ENCODE peak calls at places on chromosomes 11 and 22, in six cellular contexts. F is psoas muscle; N is thoracic aorta; I is spleen; R is CD4-positive, CD25-positive, alpha-beta regulatory T cell; Z is cardiac muscle cell. Q is an unnamed sample. For H3K4me1, the result is how much of the 10 kb centered on the place peaks cover.

GRCh38 chr11:14702760-14703159 is 59.2 kb downstream of the PDE3B start:
- DNase-seq in F (no peak), N (no peak), I (no peak), R (no peak), Z (no peak), Q (no peak)

GRCh38 chr11:65852508-65853248 is 5.3 kb downstream of the CFL1 start:
- DNase-seq in F (no peak), N (no peak), I (peak), R (no peak), Z (no peak), Q (no peak)

GRCh38 chr11:81959341-81959740 is 774.3 kb downstream of the FAM181B start:
- DNase-seq in F (no peak), N (no peak), I (no peak), R (no peak), Z (peak), Q (no peak)

GRCh38 chr11:122108192-122108799 is 7.7 kb downstream of the BLID start:
- DNase-seq in F (no peak), N (no peak), I (no peak), R (no peak), Z (peak), Q (peak)

GRCh38 chr11:92703431-92703830 is 266.0 kb upstream of the MTNR1B start:
- DNase-seq in F (no peak), N (no peak), I (no peak), R (no peak), Z (no peak), Q (no peak)

GRCh38 chr11:3161720-3162409 is 3.2 kb downstream of the OSBPL5 start:
- DNase-seq in F (no peak), N (no peak), I (peak), R (no peak), Z (no peak), Q (no peak)

GRCh38 chr11:2513441-2513840 is 68.6 kb downstream of the KCNQ1 start:
- DNase-seq in F (peak), N (no peak), I (peak), R (no peak), Z (no peak), Q (peak)

GRCh38 chr11:71568707-71569349 is 3.5 kb downstream of the KRTAP5-10 start:
- DNase-seq in F (no peak), N (no peak), I (no peak), R (no peak), Z (no peak), Q (no peak)

GRCh38 chr11:1161410-1162152 is 3.8 kb downstream of the MUC5AC start:
- DNase-seq in F (peak), N (no peak), I (peak), R (no peak), Z (no peak), Q (no peak)

GRCh38 chr22:27456696-27457503 is 344.7 kb downstream of the MN1 start:
- DNase-seq in F (no peak), N (no peak), I (no peak), R (no peak), Z (no peak), Q (no peak)

GRCh38 chr11:78339483-78339882 is 78.1 kb downstream of the GAB2 start:
- DNase-seq in F (no peak), N (no peak), I (no peak), R (no peak), Z (no peak), Q (no peak)

GRCh38 chr11:4074266-4074665 is 20.3 kb upstream of the RRM1 start:
- DNase-seq in F (no peak), N (no peak), I (no peak), R (no peak), Z (no peak), Q (no peak)

GRCh38 chr22:35380537-35381423 is at the start of gene HMOX1:
- DNase-seq in F (peak), N (peak), I (peak), R (peak), Z (peak), Q (peak)

GRCh38 chr11:65590240-65590738 is 5.3 kb downstream of the KCNK7 start:
- DNase-seq in F (no peak), N (no peak), I (no peak), R (no peak), Z (no peak), Q (no peak)

GRCh38 chr11:100961633-100962032 is 168.0 kb downstream of the PGR start:
- DNase-seq in F (no peak), N (no peak), I (no peak), R (no peak), Z (no peak), Q (no peak)

GRCh38 chr11:47130541-47130940 is 46.1 kb downstream of the ARFGAP2 start:
- DNase-seq in F (no peak), N (no peak), I (no peak), R (no peak), Z (no peak), Q (no peak)

GRCh38 chr22:46001426-46002106 is 24.6 kb upstream of the WNT7B start:
- DNase-seq in F (no peak), N (no peak), I (peak), R (no peak), Z (no peak), Q (no peak)
- H3K4me1 ChIP-seq in F (under half), N (under half), I (half or more), R (under half), Z (under half), Q (under half)

GRCh38 chr11:116929393-116930090 is 92.1 kb upstream of the APOA1 start:
- DNase-seq in F (no peak), N (no peak), I (no peak), R (no peak), Z (no peak), Q (no peak)

GRCh38 chr11:116928102-116928777 is 90.8 kb upstream of the APOA1 start:
- DNase-seq in F (no peak), N (no peak), I (no peak), R (peak), Z (no peak), Q (no peak)

GRCh38 chr11:116925050-116925449 is 87.6 kb upstream of the APOA1 start:
- DNase-seq in F (no peak), N (no peak), I (peak), R (no peak), Z (no peak), Q (no peak)

GRCh38 chr11:116928845-116929244 is 91.4 kb upstream of the APOA1 start:
- DNase-seq in F (no peak), N (no peak), I (no peak), R (no peak), Z (no peak), Q (no peak)

DNA sequence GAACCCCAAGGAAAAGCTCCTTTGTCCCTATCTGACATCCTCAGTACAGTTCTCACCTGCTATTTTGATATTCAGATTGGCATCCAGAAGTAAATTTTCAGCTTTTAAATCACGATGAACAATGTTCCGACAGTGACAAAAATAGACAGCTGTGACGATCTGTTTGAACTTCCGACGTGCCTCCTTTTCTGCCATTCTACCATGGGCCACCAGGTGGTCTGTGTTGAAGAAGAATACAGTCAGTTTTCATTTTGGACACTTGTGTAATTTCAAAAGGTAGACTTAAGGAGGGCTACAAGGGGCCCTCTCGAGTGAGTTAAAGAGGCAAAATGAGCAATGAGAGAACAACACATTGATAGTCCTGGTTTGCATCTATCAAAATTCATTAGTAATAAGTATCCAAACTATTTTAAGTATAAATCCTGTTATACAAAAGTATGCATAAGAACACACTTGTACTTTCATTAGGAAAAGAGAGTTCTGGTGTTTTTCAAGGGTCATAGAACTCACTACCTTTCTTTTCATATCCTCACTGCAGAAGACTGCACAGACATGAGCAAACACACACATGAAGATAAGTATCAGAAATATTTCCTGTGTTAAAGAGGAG is 89.8 kb upstream of the APOA1 start:
- DNase-seq in F (no peak), N (no peak), I (no peak), R (peak), Z (peak), Q (no peak)
- H3K4me1 ChIP-seq in F (under half), N (under half), I (half or more), R (half or more), Z (half or more), Q (under half)

DNA sequence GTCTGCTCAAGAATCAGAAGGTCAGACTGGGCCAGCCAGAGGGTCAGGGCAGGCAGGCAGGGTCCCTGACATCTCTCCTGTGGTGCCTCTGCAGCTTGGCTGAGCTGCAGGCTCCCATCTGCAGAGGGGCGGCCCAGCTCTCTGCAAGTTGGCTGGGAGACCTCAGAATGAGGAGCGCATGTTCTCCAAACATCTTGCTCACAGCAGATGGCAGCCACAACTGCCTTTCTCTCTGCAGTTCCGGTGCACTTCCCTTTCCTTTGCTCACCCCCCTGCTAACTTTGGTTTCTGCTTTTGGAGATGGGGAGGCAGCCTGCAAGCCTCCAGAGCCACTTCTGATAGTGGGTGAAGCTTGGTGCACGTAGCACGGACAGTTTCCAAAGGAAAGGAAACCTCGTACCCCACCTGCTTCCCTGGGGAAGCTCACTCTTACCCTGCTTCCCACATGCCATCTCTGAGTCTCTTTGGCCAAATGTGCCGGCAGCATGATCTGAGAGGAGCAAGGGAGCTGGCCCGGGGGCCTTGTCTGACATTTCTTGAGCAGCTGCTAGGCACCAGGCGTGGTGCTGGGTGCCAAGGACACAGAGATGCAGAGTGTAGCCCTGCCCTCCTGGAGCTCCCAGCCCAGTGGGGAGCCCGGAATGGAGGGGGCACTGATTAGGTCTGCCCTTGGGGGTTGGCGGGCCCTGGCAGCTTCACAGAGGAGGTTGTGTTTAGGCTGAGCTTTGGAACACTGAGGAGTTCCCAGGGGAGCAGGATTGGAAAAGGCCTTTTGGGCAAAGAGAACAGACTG is 18.2 kb downstream of the DAGLA start:
- DNase-seq in F (no peak), N (no peak), I (no peak), R (no peak), Z (no peak), Q (no peak)
- H3K4me1 ChIP-seq in F (half or more), N (under half), I (half or more), R (under half), Z (under half), Q (under half)

GRCh38 chr11:12088047-12088481 is 22.3 kb upstream of the MICAL2 start:
- DNase-seq in F (no peak), N (peak), I (no peak), R (no peak), Z (peak), Q (no peak)
- H3K4me1 ChIP-seq in F (under half), N (half or more), I (half or more), R (under half), Z (under half), Q (under half)

GRCh38 chr22:38262051-38262795 is 10.6 kb downstream of the TMEM184B start:
- DNase-seq in F (peak), N (no peak), I (peak), R (peak), Z (peak), Q (peak)
- H3K4me1 ChIP-seq in F (half or more), N (half or more), I (half or more), R (under half), Z (under half), Q (under half)

GRCh38 chr22:28816994-28817530 is 16.7 kb upstream of the XBP1 start:
- DNase-seq in F (no peak), N (no peak), I (no peak), R (no peak), Z (no peak), Q (no peak)
- H3K4me1 ChIP-seq in F (under half), N (under half), I (half or more), R (under half), Z (under half), Q (under half)

DNA sequence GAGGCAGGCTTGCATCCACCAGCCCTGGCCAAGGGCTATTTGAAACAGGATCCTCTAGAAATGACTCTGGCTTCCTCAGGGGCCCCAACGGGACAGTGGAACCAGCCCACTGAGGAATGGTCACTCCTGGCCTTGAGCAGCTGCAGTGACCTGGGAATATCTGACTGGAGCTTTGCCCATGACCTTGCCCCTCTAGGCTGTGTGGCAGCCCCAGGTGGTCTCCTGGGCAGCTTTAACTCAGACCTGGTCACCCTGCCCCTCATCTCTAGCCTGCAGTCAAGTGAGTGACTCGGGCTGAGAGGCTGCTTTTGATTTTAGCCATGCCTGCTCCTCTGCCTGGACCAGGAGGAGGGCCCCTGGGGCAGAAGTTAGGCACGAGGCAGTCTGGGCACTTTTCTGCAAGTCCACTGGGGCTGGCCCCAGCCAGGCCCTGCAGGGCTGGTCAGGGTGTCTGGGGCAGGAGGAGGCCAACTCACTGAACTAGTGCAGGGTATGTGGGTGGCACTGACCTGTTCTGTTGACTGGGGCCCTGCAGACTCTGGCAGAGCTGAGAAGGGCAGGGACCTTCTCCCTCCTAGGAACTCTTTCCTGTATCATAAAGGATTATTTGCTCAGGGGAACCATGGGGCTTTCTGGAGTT is 13.3 kb downstream of the IL10RA start:
- DNase-seq in F (no peak), N (no peak), I (peak), R (no peak), Z (no peak), Q (no peak)
- H3K4me1 ChIP-seq in F (under half), N (under half), I (half or more), R (half or more), Z (under half), Q (under half)

GRCh38 chr11:114307524-114308203 is 11.5 kb downstream of the NNMT start:
- DNase-seq in F (peak), N (no peak), I (no peak), R (no peak), Z (no peak), Q (peak)
- H3K4me1 ChIP-seq in F (under half), N (half or more), I (under half), R (under half), Z (under half), Q (under half)